ENCODE peak calls at places on chromosomes 1 and 21, in eight cellular contexts. N, W, P, C, B, H, O and T are unnamed samples.

GRCh38 chr21:28747464-28747863 is 245.2 kb downstream of the LTN1 start:
- DNase-seq in B (no peak), N (no peak), H (no peak), W (no peak), C (no peak), O (no peak), P (no peak), T (no peak)

GRCh38 chr1:62952596-62952995 is 168.7 kb downstream of the ATG4C start:
- DNase-seq in P (no peak), C (no peak), B (no peak), O (no peak), H (no peak), W (no peak), N (no peak), T (no peak)

GRCh38 chr1:228222548-228222947 is 14.7 kb downstream of the OBSCN start:
- DNase-seq in N (no peak), O (no peak), H (no peak), W (no peak), P (no peak), C (no peak), B (no peak), T (no peak)

GRCh38 chr21:37195078-37195477 is 72.1 kb downstream of the VPS26C start:
- DNase-seq in W (no peak), P (no peak), B (no peak), C (no peak), O (no peak), H (no peak), N (no peak), T (no peak)

GRCh38 chr1:234921266-234922062 is 207.2 kb downstream of the TOMM20 start:
- DNase-seq in P (peak), C (no peak), W (no peak), B (peak), O (no peak), H (no peak), N (no peak), T (no peak)

GRCh38 chr21:46055863-46056281 is 42.0 kb upstream of the COL6A2 start:
- DNase-seq in P (peak), W (no peak), C (no peak), B (no peak), O (no peak), N (no peak), H (no peak), T (no peak)

GRCh38 chr1:19504796-19505693 is 19.7 kb upstream of the CAPZB start:
- DNase-seq in P (peak), N (no peak), H (no peak), C (peak), W (no peak), O (no peak), B (no peak), T (no peak)

GRCh38 chr21:25582888-25583287 is 24.4 kb downstream of the MRPL39 start:
- DNase-seq in P (no peak), W (no peak), B (no peak), C (no peak), N (no peak), H (no peak), O (no peak), T (no peak)

GRCh38 chr1:89725016-89725380 is 92.1 kb downstream of the LRRC8C start:
- DNase-seq in H (no peak), B (peak), N (no peak), W (no peak), O (no peak), P (peak), C (peak), T (no peak)

GRCh38 chr1:69305621-69306020 is 262.1 kb upstream of the LRRC7 start:
- DNase-seq in P (no peak), W (no peak), O (no peak), N (no peak), C (no peak), H (no peak), B (no peak), T (no peak)

GRCh38 chr1:179816196-179816960 is 61.2 kb downstream of the TOR1AIP2 start:
- DNase-seq in B (no peak), N (no peak), P (peak), O (no peak), H (no peak), C (no peak), W (no peak), T (no peak)

GRCh38 chr1:15370781-15371467 is 38.8 kb upstream of the EFHD2 start:
- DNase-seq in H (no peak), B (no peak), N (no peak), C (no peak), P (no peak), W (no peak), O (no peak), T (no peak)

GRCh38 chr1:44347280-44347679 is 7.8 kb downstream of the ERI3 start:
- DNase-seq in N (no peak), C (no peak), O (no peak), B (no peak), P (peak), H (no peak), W (no peak), T (no peak)

GRCh38 chr1:156448134-156448967 is 52.2 kb downstream of the MEF2D start:
- DNase-seq in C (no peak), W (no peak), P (no peak), N (no peak), O (no peak), B (no peak), H (no peak), T (no peak)

GRCh38 chr1:178723541-178723940 is 1.5 kb upstream of the RALGPS2 start:
- DNase-seq in C (no peak), N (no peak), W (no peak), O (no peak), H (no peak), P (peak), B (peak), T (no peak)

GRCh38 chr1:162144853-162145252 is 75.4 kb downstream of the NOS1AP start:
- DNase-seq in B (no peak), O (no peak), P (no peak), C (no peak), W (no peak), H (no peak), N (no peak), T (no peak)

GRCh38 chr1:45409243-45409642 is 69.0 kb upstream of the MUTYH start:
- DNase-seq in P (no peak), W (no peak), C (no peak), H (no peak), O (no peak), B (no peak), N (no peak), T (no peak)

GRCh38 chr1:3268281-3268680 is 186.2 kb upstream of the ARHGEF16 start:
- DNase-seq in W (no peak), O (no peak), B (no peak), N (no peak), H (no peak), C (no peak), P (no peak), T (no peak)

GRCh38 chr21:32994305-32994704 is 31.4 kb upstream of the OLIG2 start:
- DNase-seq in O (no peak), B (peak), H (no peak), P (peak), N (no peak), W (no peak), C (no peak), T (no peak)
- TF ChIP-seq CTCF in O (peak), B (peak), H (no peak), P (peak), N (peak), W (peak), C (peak), T (peak)

DNA sequence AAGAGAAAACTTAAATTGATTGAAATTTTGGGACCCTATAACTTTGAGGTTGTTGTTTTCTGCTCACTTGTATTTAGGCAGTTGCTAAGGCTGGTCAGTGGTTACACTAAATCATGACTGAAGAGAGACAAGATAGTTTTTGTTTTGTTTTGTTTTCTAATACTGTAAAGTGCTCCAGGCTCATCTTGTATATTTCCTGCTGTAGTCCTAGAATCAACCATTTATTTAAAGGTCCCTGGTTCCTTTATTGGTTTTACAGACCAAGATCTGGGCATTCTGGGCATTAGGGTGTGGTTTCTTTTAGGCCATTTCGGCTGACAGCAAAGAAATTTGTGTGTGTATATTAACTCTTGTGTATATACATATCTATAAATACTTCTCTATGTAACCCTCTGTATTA is 14.9 kb downstream of the SNX27 start:
- DNase-seq in H (no peak), W (no peak), P (no peak), B (no peak), N (no peak), O (no peak), C (no peak), T (no peak)
- TF ChIP-seq CTCF in H (no peak), W (no peak), P (no peak), B (no peak), N (no peak), O (no peak), C (no peak), T (no peak)

GRCh38 chr1:110280126-110280525 is 59.1 kb upstream of the RBM15 start:
- DNase-seq in H (no peak), O (no peak), N (no peak), W (no peak), B (no peak), P (no peak), C (no peak), T (no peak)
- TF ChIP-seq CTCF in H (no peak), O (no peak), N (no peak), W (no peak), B (no peak), P (no peak), C (no peak), T (no peak)

DNA sequence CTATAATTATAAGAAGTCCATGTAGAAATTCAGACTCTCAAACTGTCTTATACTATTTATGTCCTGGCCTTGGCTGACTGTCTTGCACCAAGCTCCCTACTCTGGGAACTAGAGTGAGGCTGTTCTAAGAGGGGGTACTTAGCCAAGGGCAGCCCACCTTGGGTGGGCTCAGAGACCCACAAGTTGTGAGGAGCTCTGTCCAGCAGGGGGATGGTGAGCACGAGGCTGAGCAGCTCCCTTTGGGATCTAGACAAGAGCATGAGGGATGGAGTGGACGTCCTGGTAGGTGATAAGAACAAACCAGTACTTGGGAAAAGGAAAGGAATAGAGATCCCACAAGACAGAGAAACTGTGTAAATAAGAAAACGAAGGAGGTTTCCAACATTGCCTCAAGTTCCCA is 127.1 kb upstream of the SLC44A3 start:
- DNase-seq in O (no peak), P (no peak), N (no peak), W (no peak), H (no peak), C (no peak), B (no peak), T (no peak)
- TF ChIP-seq CTCF in O (no peak), P (no peak), N (peak), W (no peak), H (no peak), C (no peak), B (peak), T (no peak)

DNA sequence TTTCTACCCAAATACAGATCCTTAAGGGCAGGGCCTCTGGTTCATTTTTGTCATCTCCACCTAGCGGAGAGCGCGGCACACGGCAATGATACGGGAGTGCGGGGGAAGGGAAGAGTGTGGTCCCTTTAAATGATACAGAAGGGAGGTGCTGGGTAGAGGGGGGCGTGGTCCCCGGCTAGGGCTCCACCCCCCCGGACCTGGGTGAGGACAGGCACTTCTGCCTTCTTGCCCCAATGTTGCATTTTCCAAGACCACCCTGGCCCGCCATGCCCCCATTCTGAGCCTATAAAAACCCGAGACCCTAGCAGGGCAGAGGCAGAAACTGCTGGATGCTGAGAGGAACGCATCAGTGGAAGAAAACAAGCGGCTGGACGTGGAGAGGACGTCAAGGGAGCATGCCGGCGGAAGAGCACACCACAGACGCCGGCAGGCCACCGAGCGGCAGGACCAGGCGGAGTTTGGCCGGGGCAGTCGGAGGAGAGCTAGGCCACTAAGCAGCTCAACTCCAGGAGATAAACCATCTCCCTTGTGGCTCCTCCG is 30.0 kb downstream of the LRRC3 start:
- DNase-seq in C (no peak), H (no peak), N (no peak), W (no peak), P (peak), B (no peak), O (peak), T (no peak)
- TF ChIP-seq CTCF in C (no peak), H (no peak), N (peak), W (peak), P (no peak), B (no peak), O (peak), T (no peak)

GRCh38 chr1:21372383-21372782 is 67.6 kb upstream of the NBPF3 start:
- DNase-seq in P (no peak), H (no peak), W (no peak), N (no peak), C (no peak), O (no peak), B (no peak), T (no peak)

GRCh38 chr1:21366288-21366687 is 73.6 kb upstream of the NBPF3 start:
- DNase-seq in B (peak), C (no peak), N (no peak), P (no peak), W (no peak), H (no peak), O (no peak), T (no peak)

GRCh38 chr1:21365036-21365435 is 74.8 kb upstream of the ECE1 start:
- DNase-seq in H (no peak), N (no peak), B (no peak), P (no peak), C (no peak), O (no peak), W (no peak), T (no peak)

GRCh38 chr1:21369905-21370304 is 70.0 kb upstream of the NBPF3 start:
- DNase-seq in B (no peak), N (no peak), P (no peak), C (no peak), H (no peak), O (no peak), W (no peak), T (no peak)

DNA sequence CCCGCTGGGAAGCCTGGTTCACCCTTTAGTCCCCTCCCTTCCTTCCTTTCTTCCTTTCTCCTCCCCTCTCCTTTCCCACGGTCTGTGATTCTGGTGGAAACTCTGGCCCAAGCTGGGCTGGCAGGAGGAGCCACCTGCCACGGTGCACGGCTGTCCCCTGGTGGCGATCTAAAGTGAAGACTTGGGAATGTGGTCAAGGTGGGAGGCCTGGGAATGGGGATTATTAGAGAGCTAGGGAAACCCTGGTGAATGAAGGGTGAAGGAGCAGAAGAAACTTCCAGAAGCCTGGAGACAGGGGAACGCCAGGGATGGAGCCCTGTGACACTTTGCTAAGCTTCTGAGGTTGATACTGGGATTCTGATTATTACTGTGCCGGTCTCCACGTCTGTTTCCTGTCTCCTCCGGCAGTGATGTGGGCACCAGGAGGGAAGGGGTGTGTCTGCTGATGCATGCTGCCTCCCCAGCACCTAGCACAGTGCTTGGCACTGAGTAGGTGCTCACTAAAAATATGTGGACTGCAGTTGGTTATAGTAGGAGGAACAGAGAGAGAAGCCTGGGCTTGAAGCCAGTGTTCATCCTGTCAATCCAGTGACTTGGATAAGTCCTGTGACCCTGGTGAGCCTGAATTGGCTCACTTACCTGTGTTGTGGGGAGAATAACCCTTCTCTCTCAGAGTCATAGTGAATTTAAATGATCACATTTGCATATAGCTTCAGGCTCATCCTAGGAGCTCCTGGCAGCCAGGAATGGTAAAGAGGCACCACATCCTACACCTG is 71.2 kb upstream of the NBPF3 start:
- DNase-seq in H (peak), C (peak), W (peak), N (peak), O (peak), P (peak), B (peak), T (peak)
- TF ChIP-seq CTCF in H (peak), C (peak), W (peak), N (peak), O (peak), P (peak), B (peak), T (peak)

GRCh38 chr1:33576821-33577599 is 104.6 kb downstream of the ZSCAN20 start:
- DNase-seq in N (no peak), H (no peak), B (no peak), O (no peak), W (no peak), P (no peak), C (no peak), T (no peak)
- TF ChIP-seq CTCF in N (no peak), H (no peak), B (no peak), O (no peak), W (no peak), P (no peak), C (no peak), T (no peak)

GRCh38 chr1:184914149-184914548 is 60.2 kb downstream of the NIBAN1 start:
- DNase-seq in W (no peak), B (no peak), P (no peak), H (no peak), O (no peak), C (no peak), N (no peak), T (no peak)
- TF ChIP-seq CTCF in W (no peak), B (no peak), P (no peak), H (no peak), O (no peak), C (no peak), N (no peak), T (no peak)